ENCODE peak calls at places on chromosomes 5 and 9, in eight cellular contexts. One of them, this sample, is unnamed.

GRCh38 chr5:89083791-89084190 is 200.8 kb upstream of the MEF2C start:
- DNase-seq in MM.1S: no peak
- DNase-seq in endodermal cell: no peak
- DNase-seq in fibroblast of pulmonary artery: peak
- DNase-seq in AG10803: peak
- DNase-seq in HCT116: no peak
- DNase-seq in endothelial cell: no peak
- DNase-seq in lower lobe of right lung: no peak
- DNase-seq in this sample: no peak

GRCh38 chr5:172939045-172939444 is 20.2 kb upstream of the RPL26L1 start:
- DNase-seq in MM.1S: no peak
- DNase-seq in AG10803: peak
- DNase-seq in fibroblast of pulmonary artery: peak
- DNase-seq in endothelial cell: peak
- DNase-seq in endodermal cell: peak
- DNase-seq in HCT116: peak
- DNase-seq in lower lobe of right lung: no peak
- DNase-seq in this sample: no peak

GRCh38 chr9:106892632-106893031 is 29.7 kb downstream of the ZNF462 start:
- DNase-seq in endodermal cell: peak
- DNase-seq in AG10803: peak
- DNase-seq in fibroblast of pulmonary artery: peak
- DNase-seq in HCT116: peak
- DNase-seq in endothelial cell: no peak
- DNase-seq in lower lobe of right lung: peak
- DNase-seq in MM.1S: no peak
- DNase-seq in this sample: no peak

GRCh38 chr5:95484421-95484820 is 70.4 kb downstream of the SKIC3 start:
- DNase-seq in lower lobe of right lung: no peak
- DNase-seq in HCT116: no peak
- DNase-seq in endothelial cell: no peak
- DNase-seq in MM.1S: no peak
- DNase-seq in AG10803: no peak
- DNase-seq in endodermal cell: no peak
- DNase-seq in fibroblast of pulmonary artery: no peak
- DNase-seq in this sample: no peak

GRCh38 chr5:80411589-80412219 is 3.8 kb downstream of the ZFYVE16 start:
- DNase-seq in lower lobe of right lung: no peak
- DNase-seq in HCT116: no peak
- DNase-seq in fibroblast of pulmonary artery: no peak
- DNase-seq in MM.1S: no peak
- DNase-seq in AG10803: no peak
- DNase-seq in endothelial cell: no peak
- DNase-seq in endodermal cell: no peak
- DNase-seq in this sample: no peak

GRCh38 chr5:179803651-179804598 is 2.7 kb downstream of the MGAT4B start:
- DNase-seq in lower lobe of right lung: peak
- DNase-seq in AG10803: no peak
- DNase-seq in fibroblast of pulmonary artery: peak
- DNase-seq in HCT116: no peak
- DNase-seq in MM.1S: no peak
- DNase-seq in endothelial cell: no peak
- DNase-seq in endodermal cell: peak
- DNase-seq in this sample: peak

GRCh38 chr9:4939118-4939561 is 45.9 kb upstream of the JAK2 start:
- DNase-seq in endodermal cell: no peak
- DNase-seq in HCT116: no peak
- DNase-seq in AG10803: no peak
- DNase-seq in fibroblast of pulmonary artery: no peak
- DNase-seq in MM.1S: peak
- DNase-seq in endothelial cell: no peak
- DNase-seq in lower lobe of right lung: no peak
- DNase-seq in this sample: no peak

GRCh38 chr9:121075251-121076036 is 689 bp downstream of the CNTRL start:
- DNase-seq in fibroblast of pulmonary artery: no peak
- DNase-seq in AG10803: peak
- DNase-seq in HCT116: no peak
- DNase-seq in endodermal cell: no peak
- DNase-seq in endothelial cell: no peak
- DNase-seq in MM.1S: peak
- DNase-seq in lower lobe of right lung: no peak
- DNase-seq in this sample: no peak

GRCh38 chr5:64384761-64385160 is 121.1 kb upstream of the RGS7BP start:
- DNase-seq in endothelial cell: peak
- DNase-seq in lower lobe of right lung: no peak
- DNase-seq in endodermal cell: peak
- DNase-seq in fibroblast of pulmonary artery: peak
- DNase-seq in MM.1S: peak
- DNase-seq in HCT116: peak
- DNase-seq in AG10803: no peak
- DNase-seq in this sample: no peak

GRCh38 chr5:53749611-53750010 is 189.2 kb downstream of the NDUFS4 start:
- DNase-seq in endodermal cell: no peak
- DNase-seq in HCT116: no peak
- DNase-seq in AG10803: peak
- DNase-seq in fibroblast of pulmonary artery: peak
- DNase-seq in endothelial cell: no peak
- DNase-seq in MM.1S: no peak
- DNase-seq in lower lobe of right lung: no peak
- DNase-seq in this sample: no peak

GRCh38 chr5:150399158-150400019 is 13.3 kb downstream of the CD74 start:
- DNase-seq in endodermal cell: no peak
- DNase-seq in HCT116: no peak
- DNase-seq in AG10803: peak
- DNase-seq in endothelial cell: no peak
- DNase-seq in fibroblast of pulmonary artery: no peak
- DNase-seq in MM.1S: no peak
- DNase-seq in lower lobe of right lung: peak
- DNase-seq in this sample: no peak

GRCh38 chr5:150396247-150396646 is 16.5 kb downstream of the CD74 start:
- DNase-seq in AG10803: no peak
- DNase-seq in endodermal cell: no peak
- DNase-seq in fibroblast of pulmonary artery: no peak
- DNase-seq in endothelial cell: no peak
- DNase-seq in HCT116: no peak
- DNase-seq in lower lobe of right lung: no peak
- DNase-seq in MM.1S: no peak
- DNase-seq in this sample: no peak

GRCh38 chr5:150398432-150399157 is 14.1 kb downstream of the CD74 start:
- DNase-seq in AG10803: no peak
- DNase-seq in endothelial cell: peak
- DNase-seq in MM.1S: peak
- DNase-seq in lower lobe of right lung: peak
- DNase-seq in HCT116: no peak
- DNase-seq in endodermal cell: peak
- DNase-seq in fibroblast of pulmonary artery: no peak
- DNase-seq in this sample: no peak

GRCh38 chr5:150400020-150400326 is 12.7 kb downstream of the CD74 start:
- DNase-seq in fibroblast of pulmonary artery: no peak
- DNase-seq in HCT116: no peak
- DNase-seq in AG10803: no peak
- DNase-seq in endodermal cell: no peak
- DNase-seq in lower lobe of right lung: peak
- DNase-seq in endothelial cell: no peak
- DNase-seq in MM.1S: no peak
- DNase-seq in this sample: no peak

GRCh38 chr5:150397749-150398431 is 14.8 kb downstream of the CD74 start:
- DNase-seq in endothelial cell: no peak
- DNase-seq in MM.1S: no peak
- DNase-seq in HCT116: no peak
- DNase-seq in endodermal cell: no peak
- DNase-seq in lower lobe of right lung: no peak
- DNase-seq in fibroblast of pulmonary artery: no peak
- DNase-seq in AG10803: no peak
- DNase-seq in this sample: no peak
- TF ChIP-seq CTCF in endothelial cell: peak
- TF ChIP-seq CTCF in MM.1S: no peak
- TF ChIP-seq CTCF in HCT116: peak
- TF ChIP-seq CTCF in endodermal cell: peak
- TF ChIP-seq CTCF in lower lobe of right lung: no peak
- TF ChIP-seq CTCF in fibroblast of pulmonary artery: no peak
- TF ChIP-seq CTCF in AG10803: no peak
- TF ChIP-seq CTCF in this sample: no peak

DNA sequence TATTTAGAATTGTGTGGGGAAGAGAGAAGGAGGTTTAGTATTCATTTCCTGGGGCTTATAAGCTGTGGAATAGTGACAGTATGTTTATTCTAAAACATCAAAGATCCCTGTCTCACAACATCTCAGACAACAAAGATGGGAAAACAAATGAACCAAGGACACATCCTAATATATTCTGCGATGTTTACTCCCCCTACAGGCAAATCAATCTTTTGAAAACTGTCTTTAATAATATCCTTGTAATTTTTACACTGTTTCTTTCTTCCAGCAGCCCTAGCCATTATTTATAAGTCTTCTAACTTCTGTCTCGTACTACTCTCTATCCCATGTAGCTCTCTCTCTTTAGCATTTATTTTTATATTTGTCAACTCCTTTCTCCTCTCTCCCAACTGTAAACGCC is 33.5 kb upstream of the TMEM252 start:
- DNase-seq in MM.1S: no peak
- DNase-seq in endodermal cell: no peak
- DNase-seq in lower lobe of right lung: no peak
- DNase-seq in HCT116: no peak
- DNase-seq in fibroblast of pulmonary artery: no peak
- DNase-seq in endothelial cell: no peak
- DNase-seq in AG10803: no peak
- DNase-seq in this sample: no peak
- TF ChIP-seq CTCF in MM.1S: peak
- TF ChIP-seq CTCF in endodermal cell: peak
- TF ChIP-seq CTCF in lower lobe of right lung: peak
- TF ChIP-seq CTCF in HCT116: peak
- TF ChIP-seq CTCF in fibroblast of pulmonary artery: peak
- TF ChIP-seq CTCF in endothelial cell: peak
- TF ChIP-seq CTCF in AG10803: peak
- TF ChIP-seq CTCF in this sample: no peak

DNA sequence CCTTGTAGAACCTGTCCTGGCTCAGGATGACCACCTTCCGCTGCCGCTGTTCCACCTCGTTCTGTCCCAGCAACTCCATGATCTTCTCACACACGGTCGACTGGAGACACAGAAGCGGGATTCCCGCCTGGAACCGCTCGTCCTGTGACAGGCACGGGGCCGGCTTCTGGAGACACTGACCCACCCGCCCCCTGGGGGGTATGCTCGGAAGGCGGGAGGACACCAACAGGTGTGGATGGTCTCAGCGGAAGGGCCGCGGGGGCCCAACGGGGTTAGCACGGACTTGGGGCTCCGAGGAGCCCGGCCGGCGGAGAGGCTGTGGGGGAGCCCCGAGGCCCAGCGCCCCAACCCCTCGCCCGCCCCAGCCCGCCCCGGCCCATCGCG is 525 bp downstream of the UCK1 start:
- DNase-seq in HCT116: no peak
- DNase-seq in AG10803: peak
- DNase-seq in MM.1S: peak
- DNase-seq in fibroblast of pulmonary artery: peak
- DNase-seq in lower lobe of right lung: peak
- DNase-seq in endothelial cell: peak
- DNase-seq in endodermal cell: peak
- DNase-seq in this sample: no peak
- TF ChIP-seq CTCF in HCT116: peak
- TF ChIP-seq CTCF in AG10803: peak
- TF ChIP-seq CTCF in MM.1S: peak
- TF ChIP-seq CTCF in fibroblast of pulmonary artery: peak
- TF ChIP-seq CTCF in lower lobe of right lung: peak
- TF ChIP-seq CTCF in endothelial cell: no peak
- TF ChIP-seq CTCF in endodermal cell: peak
- TF ChIP-seq CTCF in this sample: no peak

GRCh38 chr9:96450613-96451544 is 910 bp downstream of the HABP4 start:
- DNase-seq in HCT116: no peak
- DNase-seq in fibroblast of pulmonary artery: peak
- DNase-seq in lower lobe of right lung: no peak
- DNase-seq in endothelial cell: peak
- DNase-seq in AG10803: peak
- DNase-seq in MM.1S: no peak
- DNase-seq in endodermal cell: peak
- DNase-seq in this sample: no peak

GRCh38 chr9:96449522-96449843 is 486 bp upstream of the HABP4 start:
- DNase-seq in fibroblast of pulmonary artery: no peak
- DNase-seq in endodermal cell: no peak
- DNase-seq in HCT116: no peak
- DNase-seq in lower lobe of right lung: no peak
- DNase-seq in MM.1S: no peak
- DNase-seq in AG10803: no peak
- DNase-seq in endothelial cell: no peak
- DNase-seq in this sample: no peak

GRCh38 chr9:96457266-96457665 is 7.3 kb downstream of the HABP4 start:
- DNase-seq in lower lobe of right lung: no peak
- DNase-seq in fibroblast of pulmonary artery: peak
- DNase-seq in MM.1S: no peak
- DNase-seq in endodermal cell: no peak
- DNase-seq in AG10803: no peak
- DNase-seq in endothelial cell: no peak
- DNase-seq in HCT116: no peak
- DNase-seq in this sample: no peak

GRCh38 chr9:96449844-96450612 is at the start of gene HABP4:
- DNase-seq in lower lobe of right lung: peak
- DNase-seq in AG10803: peak
- DNase-seq in endodermal cell: peak
- DNase-seq in fibroblast of pulmonary artery: peak
- DNase-seq in MM.1S: peak
- DNase-seq in endothelial cell: peak
- DNase-seq in HCT116: peak
- DNase-seq in this sample: peak

GRCh38 chr9:96453625-96454024 is 3.7 kb downstream of the HABP4 start:
- DNase-seq in lower lobe of right lung: no peak
- DNase-seq in endodermal cell: no peak
- DNase-seq in HCT116: no peak
- DNase-seq in AG10803: peak
- DNase-seq in endothelial cell: no peak
- DNase-seq in MM.1S: no peak
- DNase-seq in fibroblast of pulmonary artery: peak
- DNase-seq in this sample: no peak
- TF ChIP-seq CTCF in lower lobe of right lung: peak
- TF ChIP-seq CTCF in endodermal cell: peak
- TF ChIP-seq CTCF in HCT116: peak
- TF ChIP-seq CTCF in AG10803: peak
- TF ChIP-seq CTCF in endothelial cell: no peak
- TF ChIP-seq CTCF in MM.1S: peak
- TF ChIP-seq CTCF in fibroblast of pulmonary artery: peak
- TF ChIP-seq CTCF in this sample: no peak

GRCh38 chr9:134058716-134059115 is 9.1 kb downstream of the BRD3 start:
- DNase-seq in HCT116: no peak
- DNase-seq in MM.1S: no peak
- DNase-seq in endothelial cell: no peak
- DNase-seq in AG10803: peak
- DNase-seq in lower lobe of right lung: no peak
- DNase-seq in fibroblast of pulmonary artery: no peak
- DNase-seq in endodermal cell: no peak
- DNase-seq in this sample: no peak
- TF ChIP-seq CTCF in HCT116: no peak
- TF ChIP-seq CTCF in MM.1S: no peak
- TF ChIP-seq CTCF in endothelial cell: no peak
- TF ChIP-seq CTCF in AG10803: peak
- TF ChIP-seq CTCF in lower lobe of right lung: no peak
- TF ChIP-seq CTCF in fibroblast of pulmonary artery: no peak
- TF ChIP-seq CTCF in endodermal cell: no peak
- TF ChIP-seq CTCF in this sample: no peak

DNA sequence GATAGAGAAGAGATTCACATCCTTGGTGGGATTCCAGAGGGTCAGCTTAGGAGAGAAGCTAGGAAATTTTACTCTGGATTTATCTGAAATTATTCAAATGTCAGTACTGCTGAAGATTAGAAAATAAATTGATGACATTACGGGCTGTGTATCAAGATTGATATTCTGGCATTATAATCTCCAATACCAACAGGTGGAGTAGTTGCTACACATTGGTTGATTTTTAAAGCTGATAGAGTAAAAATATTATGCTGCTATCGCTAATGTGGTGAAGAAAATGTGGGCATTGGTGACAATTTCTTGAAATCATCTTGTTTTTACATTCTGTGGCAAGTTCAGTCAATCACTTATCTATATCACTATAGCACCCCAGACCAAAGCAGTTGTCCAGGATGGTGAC is 378.5 kb downstream of the MTRR start:
- DNase-seq in MM.1S: no peak
- DNase-seq in fibroblast of pulmonary artery: no peak
- DNase-seq in lower lobe of right lung: no peak
- DNase-seq in endothelial cell: no peak
- DNase-seq in AG10803: no peak
- DNase-seq in HCT116: no peak
- DNase-seq in endodermal cell: no peak
- DNase-seq in this sample: no peak
- TF ChIP-seq CTCF in MM.1S: no peak
- TF ChIP-seq CTCF in fibroblast of pulmonary artery: no peak
- TF ChIP-seq CTCF in lower lobe of right lung: no peak
- TF ChIP-seq CTCF in endothelial cell: no peak
- TF ChIP-seq CTCF in AG10803: peak
- TF ChIP-seq CTCF in HCT116: no peak
- TF ChIP-seq CTCF in endodermal cell: peak
- TF ChIP-seq CTCF in this sample: no peak